ENCODE peak calls at places on chromosomes 3 and 15, in ten cellular contexts. A is fibroblast of mammary gland; X is T-helper 17 cell; J is CD8-positive, alpha-beta memory T cell; D is HFF-Myc; Z is HTR-8/SVneo; B is GM12865; F is amniotic stem cell; P is M059J; M is fibroblast of the conjunctiva. U is an unnamed sample.

GRCh38 chr3:14210281-14210670 is 31.7 kb downstream of the LSM3 start:
- DNase-seq in A (no peak), X (no peak), J (no peak), D (no peak), Z (no peak), B (no peak), F (no peak), P (no peak), M (no peak), U (no peak)

GRCh38 chr3:19543212-19543841 is 390.7 kb downstream of the EFHB start:
- DNase-seq in A (no peak), X (no peak), J (no peak), D (no peak), Z (no peak), B (peak; percentile 64), F (no peak), P (no peak), M (no peak), U (no peak)

GRCh38 chr3:47394867-47395266 is 14.0 kb downstream of the PTPN23 start:
- DNase-seq in A (no peak), X (no peak), J (no peak), D (no peak), Z (no peak), B (no peak), F (no peak), P (no peak), M (no peak), U (no peak)

GRCh38 chr3:85533586-85533985 is 574.8 kb downstream of the CADM2 start:
- DNase-seq in A (no peak), X (no peak), J (no peak), D (no peak), Z (no peak), B (no peak), F (no peak), P (no peak), M (no peak), U (no peak)

GRCh38 chr3:189936210-189936609 is 184.5 kb downstream of the P3H2 start:
- DNase-seq in A (no peak), X (no peak), J (no peak), D (no peak), Z (no peak), B (no peak), F (no peak), P (peak; percentile 34), M (no peak), U (no peak)

GRCh38 chr3:70857926-70858325 is 545.5 kb upstream of the MDFIC2 start:
- DNase-seq in A (no peak), X (no peak), J (no peak), D (no peak), Z (no peak), B (no peak), F (no peak), P (no peak), M (no peak), U (no peak)

GRCh38 chr15:50543556-50543955 is 2.9 kb downstream of the USP50 start:
- DNase-seq in A (peak; percentile 31), X (no peak), J (no peak), D (no peak), Z (no peak), B (no peak), F (no peak), P (no peak), M (no peak), U (no peak)

GRCh38 chr15:58332676-58333400 is 99.0 kb upstream of the LIPC start:
- DNase-seq in A (peak; percentile 93), X (no peak), J (no peak), D (peak; percentile 55), Z (no peak), B (peak; percentile 44), F (no peak), P (peak; percentile 81), M (peak; percentile 18), U (peak; percentile 74)

GRCh38 chr15:79025201-79025600 is 65.4 kb downstream of the RASGRF1 start:
- DNase-seq in A (no peak), X (no peak), J (no peak), D (no peak), Z (no peak), B (peak; percentile 39), F (no peak), P (no peak), M (no peak), U (no peak)

GRCh38 chr3:88462241-88462640 is 312.5 kb downstream of the C3orf38 start:
- DNase-seq in A (no peak), X (no peak), J (no peak), D (no peak), Z (no peak), B (no peak), F (no peak), P (no peak), M (no peak), U (no peak)

GRCh38 chr3:135041586-135041985 is 246.5 kb downstream of the EPHB1 start:
- DNase-seq in A (peak; percentile 19), X (no peak), J (no peak), D (no peak), Z (no peak), B (no peak), F (no peak), P (peak; percentile 64), M (no peak), U (no peak)

GRCh38 chr3:30786360-30786759 is 108.1 kb downstream of the GADL1 start:
- DNase-seq in A (no peak), X (no peak), J (no peak), D (no peak), Z (no peak), B (no peak), F (no peak), P (no peak), M (no peak), U (no peak)

GRCh38 chr3:56185827-56186226 is 282.4 kb downstream of the ERC2 start:
- DNase-seq in A (no peak), X (no peak), J (no peak), D (no peak), Z (no peak), B (no peak), F (no peak), P (no peak), M (no peak), U (no peak)

GRCh38 chr15:96341465-96342142 is 11.1 kb downstream of the NR2F2 start:
- DNase-seq in A (peak; percentile 48), X (no peak), J (no peak), D (no peak), Z (no peak), B (no peak), F (no peak), P (no peak), M (no peak), U (no peak)

GRCh38 chr3:113051222-113051804 is 60.5 kb downstream of the GTPBP8 start:
- DNase-seq in A (peak; percentile 85), X (peak; percentile 65), J (peak; percentile 73), D (peak; percentile 73), Z (peak; percentile 71), B (peak; percentile 88), F (peak; percentile 20), P (peak; percentile 78), M (peak; percentile 67), U (peak; percentile 53)

GRCh38 chr15:43487271-43487895 is 5.6 kb downstream of the TP53BP1 start:
- DNase-seq in A (no peak), X (no peak), J (no peak), D (no peak), Z (no peak), B (no peak), F (no peak), P (peak; percentile 13), M (no peak), U (no peak)

U was measured in AG04450.